ENCODE peak calls at places on chromosome 21, in five cellular contexts. N, J, M, E and C are unnamed samples.

GRCh38 chr21:42406201-42406601 is 2.5 kb downstream of the UBASH3A start:
- DNase-seq in N (no peak), J (no peak), M (no peak), E (no peak), C (no peak)

GRCh38 chr21:33975548-33976081 is 60.0 kb upstream of the ATP5PO start:
- DNase-seq in N (no peak), J (no peak), M (peak), E (no peak), C (peak)

GRCh38 chr21:14403681-14404318 is 20.9 kb upstream of the HSPA13 start:
- DNase-seq in N (peak), J (peak), M (no peak), E (no peak), C (peak)

GRCh38 chr21:28333455-28334108 is 659.1 kb downstream of the LTN1 start:
- DNase-seq in N (peak), J (no peak), M (no peak), E (no peak), C (no peak)

GRCh38 chr21:37455504-37455911 is 88.9 kb downstream of the DYRK1A start:
- DNase-seq in N (no peak), J (no peak), M (peak), E (no peak), C (no peak)

GRCh38 chr21:43600642-43601397 is 58.5 kb downstream of the HSF2BP start:
- DNase-seq in N (no peak), J (peak), M (no peak), E (no peak), C (peak)

GRCh38 chr21:35303085-35303484 is 254.0 kb upstream of the RUNX1 start:
- DNase-seq in N (no peak), J (peak), M (no peak), E (no peak), C (peak)

GRCh38 chr21:39007532-39007931 is 175.7 kb downstream of the PSMG1 start:
- DNase-seq in N (no peak), J (no peak), M (peak), E (no peak), C (no peak)

GRCh38 chr21:25571726-25572121 is 35.6 kb downstream of the MRPL39 start:
- DNase-seq in N (no peak), J (no peak), M (no peak), E (no peak), C (peak)

GRCh38 chr21:36188937-36189336 is 32.3 kb downstream of the DOP1B start:
- DNase-seq in N (no peak), J (no peak), M (no peak), E (no peak), C (no peak)

GRCh38 chr21:43734131-43734634 is 15.3 kb downstream of the PDXK start:
- DNase-seq in N (no peak), J (no peak), M (no peak), E (no peak), C (no peak)

GRCh38 chr21:36987845-36988244 is 18.7 kb upstream of the RIPPLY3 start:
- DNase-seq in N (no peak), J (no peak), M (no peak), E (no peak), C (no peak)

GRCh38 chr21:42044871-42045495 is 26.1 kb upstream of the UMODL1 start:
- DNase-seq in N (no peak), J (no peak), M (no peak), E (no peak), C (no peak)

GRCh38 chr21:34613679-34614442 is 1.1 kb downstream of the RCAN1 start:
- DNase-seq in N (peak), J (no peak), M (no peak), E (peak), C (no peak)

GRCh38 chr21:32483293-32483595 is 70.7 kb downstream of the EVA1C start:
- DNase-seq in N (no peak), J (no peak), M (no peak), E (no peak), C (no peak)

GRCh38 chr21:37072239-37072987 is 458 bp downstream of the PIGP start:
- DNase-seq in N (peak), J (peak), M (no peak), E (peak), C (no peak)

GRCh38 chr21:36718951-36719501 is 20.1 kb downstream of the SIM2 start:
- DNase-seq in N (peak), J (no peak), M (no peak), E (peak), C (no peak)